ENCODE peak calls at places on chromosomes 11 and 22, in four cellular contexts. One of them, this sample, is unnamed.

GRCh38 chr22:36423461-36424404 is 36.0 kb upstream of the MYH9 start:
- DNase-seq in brain microvascular endothelial cell: peak
- DNase-seq in fibroblast of mammary gland: no peak
- DNase-seq in head of caudate nucleus: no peak
- DNase-seq in this sample: peak

GRCh38 chr11:69499946-69500284 is 18.5 kb downstream of the LINC01488 start:
- DNase-seq in fibroblast of mammary gland: no peak
- DNase-seq in brain microvascular endothelial cell: no peak
- DNase-seq in head of caudate nucleus: no peak
- DNase-seq in this sample: no peak

GRCh38 chr11:36109850-36110606 is 166.2 kb downstream of the LDLRAD3 start:
- DNase-seq in head of caudate nucleus: no peak
- DNase-seq in fibroblast of mammary gland: no peak
- DNase-seq in brain microvascular endothelial cell: no peak
- DNase-seq in this sample: no peak

GRCh38 chr11:131744847-131745246 is 374.4 kb downstream of the NTM start:
- DNase-seq in fibroblast of mammary gland: peak
- DNase-seq in brain microvascular endothelial cell: peak
- DNase-seq in head of caudate nucleus: no peak
- DNase-seq in this sample: peak

GRCh38 chr11:60370811-60371297 is 7.5 kb upstream of the MS4A7 start:
- DNase-seq in fibroblast of mammary gland: no peak
- DNase-seq in head of caudate nucleus: no peak
- DNase-seq in brain microvascular endothelial cell: peak
- DNase-seq in this sample: peak

GRCh38 chr22:50691521-50691920 is 18.9 kb downstream of the SHANK3 start:
- DNase-seq in head of caudate nucleus: peak
- DNase-seq in fibroblast of mammary gland: peak
- DNase-seq in brain microvascular endothelial cell: peak
- DNase-seq in this sample: peak

GRCh38 chr11:8105133-8105532 is 24.1 kb downstream of the TUB start:
- DNase-seq in fibroblast of mammary gland: no peak
- DNase-seq in head of caudate nucleus: no peak
- DNase-seq in brain microvascular endothelial cell: no peak
- DNase-seq in this sample: no peak

GRCh38 chr11:65781152-65781961 is 581 bp upstream of the AP5B1 start:
- DNase-seq in fibroblast of mammary gland: no peak
- DNase-seq in head of caudate nucleus: peak
- DNase-seq in brain microvascular endothelial cell: no peak
- DNase-seq in this sample: no peak

GRCh38 chr22:49934891-49935557 is 16.6 kb downstream of the CRELD2 start:
- DNase-seq in fibroblast of mammary gland: peak
- DNase-seq in brain microvascular endothelial cell: no peak
- DNase-seq in head of caudate nucleus: peak
- DNase-seq in this sample: peak

GRCh38 chr11:116499396-116500001 is 273.3 kb downstream of the BUD13 start:
- DNase-seq in brain microvascular endothelial cell: peak
- DNase-seq in head of caudate nucleus: peak
- DNase-seq in fibroblast of mammary gland: peak
- DNase-seq in this sample: peak

GRCh38 chr11:29119116-29119515 is 897.7 kb downstream of the KCNA4 start:
- DNase-seq in brain microvascular endothelial cell: peak
- DNase-seq in head of caudate nucleus: no peak
- DNase-seq in fibroblast of mammary gland: peak
- DNase-seq in this sample: peak

GRCh38 chr11:128630367-128631230 is 43.2 kb upstream of the ETS1 start:
- DNase-seq in fibroblast of mammary gland: peak
- DNase-seq in head of caudate nucleus: peak
- DNase-seq in brain microvascular endothelial cell: peak
- DNase-seq in this sample: peak

GRCh38 chr11:47899801-47900200 is 51.7 kb upstream of the NUP160 start:
- DNase-seq in head of caudate nucleus: no peak
- DNase-seq in fibroblast of mammary gland: no peak
- DNase-seq in brain microvascular endothelial cell: no peak
- DNase-seq in this sample: no peak

GRCh38 chr11:35424157-35424945 is 5.0 kb upstream of the SLC1A2 start:
- DNase-seq in head of caudate nucleus: no peak
- DNase-seq in brain microvascular endothelial cell: no peak
- DNase-seq in fibroblast of mammary gland: peak
- DNase-seq in this sample: no peak

GRCh38 chr11:1333091-1333772 is 23.8 kb upstream of the TOLLIP start:
- DNase-seq in fibroblast of mammary gland: no peak
- DNase-seq in brain microvascular endothelial cell: no peak
- DNase-seq in head of caudate nucleus: no peak
- DNase-seq in this sample: no peak

GRCh38 chr11:44915621-44916020 is 35.1 kb downstream of the TP53I11 start:
- DNase-seq in fibroblast of mammary gland: no peak
- DNase-seq in brain microvascular endothelial cell: no peak
- DNase-seq in head of caudate nucleus: no peak
- DNase-seq in this sample: no peak

GRCh38 chr22:38172489-38173155 is 9.0 kb downstream of the PLA2G6 start:
- DNase-seq in brain microvascular endothelial cell: peak
- DNase-seq in fibroblast of mammary gland: no peak
- DNase-seq in head of caudate nucleus: peak
- DNase-seq in this sample: peak

GRCh38 chr22:32623943-32624342 is 149.3 kb downstream of the FBXO7 start:
- DNase-seq in head of caudate nucleus: no peak
- DNase-seq in fibroblast of mammary gland: peak
- DNase-seq in brain microvascular endothelial cell: peak
- DNase-seq in this sample: peak

GRCh38 chr11:123063396-123064267 is 1.7 kb upstream of the HSPA8 start:
- DNase-seq in fibroblast of mammary gland: peak
- DNase-seq in brain microvascular endothelial cell: peak
- DNase-seq in head of caudate nucleus: peak
- DNase-seq in this sample: peak

GRCh38 chr11:67265633-67266423 is 445 bp upstream of the GRK2 start:
- DNase-seq in fibroblast of mammary gland: peak
- DNase-seq in head of caudate nucleus: peak
- DNase-seq in brain microvascular endothelial cell: no peak
- DNase-seq in this sample: peak

GRCh38 chr22:25014896-25015755 is 62.6 kb downstream of the KIAA1671 start:
- DNase-seq in head of caudate nucleus: no peak
- DNase-seq in brain microvascular endothelial cell: no peak
- DNase-seq in fibroblast of mammary gland: no peak
- DNase-seq in this sample: no peak

GRCh38 chr22:47375621-47376321 is 613.3 kb downstream of the TBC1D22A start:
- DNase-seq in head of caudate nucleus: no peak
- DNase-seq in fibroblast of mammary gland: no peak
- DNase-seq in brain microvascular endothelial cell: no peak
- DNase-seq in this sample: no peak

GRCh38 chr11:46120711-46121327 is 435 bp downstream of the PHF21A start:
- DNase-seq in head of caudate nucleus: peak
- DNase-seq in brain microvascular endothelial cell: peak
- DNase-seq in fibroblast of mammary gland: peak
- DNase-seq in this sample: peak

GRCh38 chr22:39661842-39662676 is 91.5 kb downstream of the CACNA1I start:
- DNase-seq in head of caudate nucleus: no peak
- DNase-seq in brain microvascular endothelial cell: no peak
- DNase-seq in fibroblast of mammary gland: no peak
- DNase-seq in this sample: no peak

GRCh38 chr11:109037856-109038780 is 373.2 kb downstream of the DDX10 start:
- DNase-seq in head of caudate nucleus: no peak
- DNase-seq in fibroblast of mammary gland: peak
- DNase-seq in brain microvascular endothelial cell: peak
- DNase-seq in this sample: peak

GRCh38 chr11:63699906-63700305 is 18.6 kb downstream of the RTN3 start:
- DNase-seq in head of caudate nucleus: no peak
- DNase-seq in fibroblast of mammary gland: no peak
- DNase-seq in brain microvascular endothelial cell: no peak
- DNase-seq in this sample: no peak

GRCh38 chr22:48800886-48801607 is 1026.6 kb downstream of the BRD1 start:
- DNase-seq in fibroblast of mammary gland: no peak
- DNase-seq in head of caudate nucleus: no peak
- DNase-seq in brain microvascular endothelial cell: no peak
- DNase-seq in this sample: no peak

GRCh38 chr11:19679952-19680823 is 32.4 kb upstream of the NAV2 start:
- DNase-seq in fibroblast of mammary gland: peak
- DNase-seq in brain microvascular endothelial cell: peak
- DNase-seq in head of caudate nucleus: peak
- DNase-seq in this sample: peak

GRCh38 chr22:37189011-37189466 is 992 bp upstream of the C1QTNF6 start:
- DNase-seq in head of caudate nucleus: no peak
- DNase-seq in fibroblast of mammary gland: peak
- DNase-seq in brain microvascular endothelial cell: no peak
- DNase-seq in this sample: peak

GRCh38 chr11:70397983-70398833 is at the start of gene CTTN:
- DNase-seq in brain microvascular endothelial cell: peak
- DNase-seq in fibroblast of mammary gland: peak
- DNase-seq in head of caudate nucleus: peak
- DNase-seq in this sample: peak

GRCh38 chr11:86206296-86206695 is 38.3 kb upstream of the EED start:
- DNase-seq in fibroblast of mammary gland: no peak
- DNase-seq in brain microvascular endothelial cell: no peak
- DNase-seq in head of caudate nucleus: no peak
- DNase-seq in this sample: no peak

GRCh38 chr11:116500833-116501622 is 271.8 kb downstream of the BUD13 start:
- DNase-seq in head of caudate nucleus: no peak
- DNase-seq in fibroblast of mammary gland: no peak
- DNase-seq in brain microvascular endothelial cell: no peak
- DNase-seq in this sample: no peak

GRCh38 chr11:3614742-3615171 is 27.0 kb downstream of the ART5 start:
- DNase-seq in head of caudate nucleus: no peak
- DNase-seq in fibroblast of mammary gland: no peak
- DNase-seq in brain microvascular endothelial cell: no peak
- DNase-seq in this sample: peak

GRCh38 chr11:133406493-133406892 is 125.8 kb downstream of the OPCML start:
- DNase-seq in fibroblast of mammary gland: no peak
- DNase-seq in head of caudate nucleus: no peak
- DNase-seq in brain microvascular endothelial cell: no peak
- DNase-seq in this sample: no peak

GRCh38 chr11:17379383-17380180 is 8.9 kb downstream of the KCNJ11 start:
- DNase-seq in brain microvascular endothelial cell: no peak
- DNase-seq in fibroblast of mammary gland: no peak
- DNase-seq in head of caudate nucleus: no peak
- DNase-seq in this sample: no peak

GRCh38 chr22:44425356-44425755 is 72.7 kb downstream of the RTL6 start:
- DNase-seq in brain microvascular endothelial cell: no peak
- DNase-seq in head of caudate nucleus: no peak
- DNase-seq in fibroblast of mammary gland: no peak
- DNase-seq in this sample: no peak

GRCh38 chr11:76578655-76579046 is 91.9 kb downstream of the LRRC32 start:
- DNase-seq in fibroblast of mammary gland: peak
- DNase-seq in head of caudate nucleus: no peak
- DNase-seq in brain microvascular endothelial cell: peak
- DNase-seq in this sample: no peak

GRCh38 chr11:90803366-90803765 is 580.5 kb upstream of the CHORDC1 start:
- DNase-seq in brain microvascular endothelial cell: no peak
- DNase-seq in head of caudate nucleus: no peak
- DNase-seq in fibroblast of mammary gland: no peak
- DNase-seq in this sample: no peak